ENCODE peak calls at places on chromosome 15, in five cellular contexts. M, P, F, Y and R are unnamed samples.

GRCh38 chr15:60781211-60781713 is 302.3 kb upstream of the ICE2 start:
- DNase-seq in F (no peak), M (no peak), Y (no peak), P (no peak), R (no peak)

GRCh38 chr15:54282228-54282836 is 304.1 kb downstream of the UNC13C start:
- DNase-seq in M (no peak), F (no peak), P (no peak), Y (no peak), R (no peak)

GRCh38 chr15:86103825-86104224 is 24.2 kb downstream of the AGBL1 start:
- DNase-seq in P (no peak), M (no peak), F (no peak), Y (no peak), R (no peak)

GRCh38 chr15:70902105-70902504 is 9.5 kb downstream of the LRRC49 start:
- DNase-seq in M (no peak), F (peak; percentile 63), P (peak; percentile 85), Y (no peak), R (no peak)

GRCh38 chr15:100457201-100457600 is 71.5 kb downstream of the CERS3 start:
- DNase-seq in F (no peak), M (no peak), P (peak; percentile 22), Y (no peak), R (no peak)

GRCh38 chr15:82132742-82133141 is 86.9 kb upstream of the MEX3B start:
- DNase-seq in Y (no peak), P (peak; percentile 89), M (no peak), F (peak; percentile 63), R (peak; percentile 82)

GRCh38 chr15:72916939-72917338 is 133.4 kb upstream of the ADPGK start:
- DNase-seq in F (no peak), M (no peak), Y (no peak), P (no peak), R (no peak)

GRCh38 chr15:96171842-96172241 is 158.7 kb upstream of the NR2F2 start:
- DNase-seq in F (peak; percentile 66), Y (no peak), P (no peak), M (no peak), R (no peak)

GRCh38 chr15:89406218-89406716 is 71.6 kb upstream of the POLG start:
- DNase-seq in P (no peak), M (no peak), Y (no peak), F (no peak), R (no peak)

GRCh38 chr15:36501063-36501678 is 78.3 kb upstream of the CDIN1 start:
- DNase-seq in Y (peak; percentile 49), F (peak; percentile 78), M (peak; percentile 72), P (peak; percentile 61), R (peak; percentile 12)

GRCh38 chr15:57387011-57387410 is 10.7 kb downstream of the CGNL1 start:
- DNase-seq in F (no peak), P (no peak), Y (no peak), M (no peak), R (no peak)

DNA sequence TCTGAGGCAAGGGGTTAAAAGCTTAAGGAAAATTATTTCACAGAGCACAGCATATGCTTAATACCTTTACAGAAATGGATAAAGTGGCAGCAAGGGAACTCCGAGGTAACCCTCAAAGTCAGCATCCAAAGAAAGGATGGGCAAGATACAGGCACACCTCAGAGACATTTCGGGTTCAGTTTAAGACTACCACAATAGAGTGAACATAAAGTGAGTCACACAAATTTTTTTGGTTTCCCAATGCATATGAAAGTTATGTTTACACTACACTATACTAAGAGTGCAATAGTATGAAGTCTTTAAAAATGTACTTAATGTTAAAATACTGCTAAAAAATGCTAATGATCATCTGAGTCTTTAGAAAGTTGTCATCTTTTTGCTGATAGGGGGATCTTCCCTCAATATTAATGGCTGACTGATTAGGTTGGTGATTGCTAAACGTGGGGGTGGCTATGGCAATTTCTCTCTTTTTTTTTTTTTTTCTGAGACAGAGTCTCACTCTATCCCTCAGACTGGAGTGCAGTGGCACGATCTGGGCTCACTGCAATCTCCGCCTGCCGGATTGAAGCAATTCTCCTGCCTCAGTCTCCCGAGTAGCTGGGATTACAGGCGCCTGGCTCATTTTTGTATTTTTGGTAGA is 10.0 kb downstream of the UBR1 start:
- DNase-seq in P (no peak), F (no peak), M (no peak), Y (no peak), R (peak; percentile 29)
- TF ChIP-seq CTCF in P (no peak), F (no peak), M (no peak), Y (no peak), R (no peak)

GRCh38 chr15:25563571-25563970 is 124.7 kb upstream of the UBE3A start:
- DNase-seq in F (no peak), P (no peak), Y (no peak), M (no peak), R (no peak)

GRCh38 chr15:25572201-25572600 is 133.4 kb upstream of the UBE3A start:
- DNase-seq in M (no peak), F (no peak), P (no peak), Y (no peak), R (no peak)

GRCh38 chr15:25565470-25566264 is 126.8 kb upstream of the UBE3A start:
- DNase-seq in P (no peak), M (no peak), Y (no peak), F (no peak), R (no peak)

GRCh38 chr15:25568751-25569150 is 129.9 kb upstream of the UBE3A start:
- DNase-seq in P (no peak), F (no peak), Y (no peak), M (no peak), R (no peak)
- H3K4me3 ChIP-seq in P (no peak overlapping the region), F (no peak overlapping the region), Y (no peak overlapping the region), M (no peak overlapping the region), R (no peak overlapping the region)

DNA sequence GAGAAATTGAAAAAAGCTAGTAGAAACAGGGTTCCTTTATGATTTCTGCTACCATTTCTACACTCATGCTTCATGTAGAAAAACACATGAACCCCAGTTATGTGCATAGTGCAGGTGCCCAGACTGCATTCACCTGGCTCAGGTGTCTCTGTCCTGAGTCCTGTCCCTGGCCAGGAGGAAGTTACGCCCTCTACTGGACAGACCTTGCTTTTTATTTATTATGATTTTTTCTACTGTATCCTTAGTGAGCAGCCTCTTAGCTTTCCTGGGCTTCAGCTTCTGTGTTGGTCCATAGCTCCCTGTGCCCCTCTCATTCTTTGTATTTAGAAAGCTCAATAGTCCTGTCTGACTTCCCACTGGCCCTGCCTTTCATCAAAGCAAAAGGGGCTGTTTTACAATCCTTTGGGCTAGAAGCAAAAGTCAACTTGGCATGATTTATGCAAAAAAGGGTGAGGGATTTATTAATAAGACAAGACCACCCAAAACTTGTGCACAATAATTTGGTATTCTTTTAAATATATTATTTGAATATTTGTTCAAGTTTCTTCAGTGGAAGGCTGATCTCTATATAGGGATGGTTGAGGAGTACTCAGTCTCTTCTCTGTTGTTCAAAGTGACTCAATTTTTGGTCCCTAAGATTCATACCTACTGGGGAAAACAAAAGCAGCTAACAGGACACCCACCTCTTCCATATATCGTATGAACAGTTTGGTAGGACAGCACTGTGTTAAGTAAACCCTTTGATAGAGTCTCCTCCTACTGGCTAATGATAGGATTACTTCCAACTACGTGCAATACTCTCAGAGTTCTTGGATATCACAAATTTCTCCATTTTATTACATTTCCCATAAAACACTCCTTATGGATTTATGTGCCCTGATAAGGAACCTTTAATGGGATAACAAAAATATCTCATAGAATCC is 200.5 kb upstream of the GOLGA6L4 start:
- DNase-seq in Y (peak; percentile 27), M (peak; percentile 3), F (peak; percentile 40), P (peak; percentile 18), R (peak; percentile 1)
- TF ChIP-seq CTCF in Y (peak; percentile 65), M (peak; percentile 31), F (peak; percentile 22), P (peak; percentile 60), R (peak; percentile 36)

GRCh38 chr15:47184003-47184404 is 533.3 kb upstream of the SEMA6D start:
- DNase-seq in Y (no peak), F (no peak), P (peak; percentile 12), M (no peak), R (no peak)
- H3K4me3 ChIP-seq in Y (no peak overlapping the region), F (no peak overlapping the region), P (peak overlapping the region; percentile 58), M (no peak overlapping the region), R (peak overlapping the region; percentile 45)

DNA sequence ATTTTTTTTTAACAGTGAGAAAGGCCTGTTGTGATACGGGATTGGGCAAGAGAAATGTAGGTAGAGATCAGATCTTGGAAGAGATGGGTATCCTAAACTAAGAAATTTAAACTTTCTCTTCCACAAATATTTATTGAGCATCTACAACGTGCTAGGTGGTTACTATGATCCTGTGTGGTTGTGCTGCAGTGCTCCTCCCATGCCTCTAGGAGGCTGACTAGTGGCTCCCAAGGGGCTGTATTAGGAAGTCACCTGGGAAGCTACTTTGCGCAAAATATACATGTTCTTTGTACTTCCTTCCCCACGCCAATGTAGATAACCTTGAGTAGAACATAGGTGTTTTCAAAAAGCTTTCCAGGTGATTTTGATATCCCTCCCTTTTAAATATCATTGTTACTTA is 27.2 kb downstream of the USP3 start:
- DNase-seq in Y (no peak), F (no peak), M (peak; percentile 42), P (no peak), R (no peak)
- TF ChIP-seq CTCF in Y (peak; percentile 58), F (no peak), M (peak; percentile 51), P (peak; percentile 59), R (no peak)

GRCh38 chr15:77025471-77025901 is 30.6 kb downstream of the PSTPIP1 start:
- DNase-seq in M (no peak), Y (no peak), F (no peak), P (no peak), R (no peak)
- H3K4me3 ChIP-seq in M (no peak overlapping the region), Y (no peak overlapping the region), F (no peak overlapping the region), P (no peak overlapping the region), R (no peak overlapping the region)